ENCODE peak calls at places on chromosome 6, in four cellular contexts. J, F, W and Z are unnamed samples.

GRCh38 chr6:20334961-20335360 is 66.7 kb upstream of the E2F3 start:
- DNase-seq in W (no peak), J (no peak), F (no peak), Z (no peak)

GRCh38 chr6:27608916-27609883 is 136.3 kb upstream of the ZNF184 start:
- DNase-seq in W (peak; percentile 21), F (no peak), J (peak; percentile 69), Z (peak; percentile 81)

GRCh38 chr6:134080171-134080795 is 27.9 kb upstream of the SLC2A12 start:
- DNase-seq in F (no peak), W (peak; percentile 28), J (no peak), Z (peak; percentile 81)

GRCh38 chr6:1039191-1039590 is 272.7 kb upstream of the FOXQ1 start:
- DNase-seq in J (no peak), W (no peak), F (no peak), Z (peak; percentile 47)

GRCh38 chr6:12791371-12791770 is 74.8 kb downstream of the PHACTR1 start:
- DNase-seq in F (no peak), W (no peak), J (no peak), Z (no peak)

GRCh38 chr6:119273799-119274595 is 75.6 kb downstream of the MAN1A1 start:
- DNase-seq in F (no peak), J (peak; percentile 67), W (no peak), Z (no peak)

GRCh38 chr6:150152891-150153876 is 10.3 kb downstream of the PPP1R14C start:
- DNase-seq in F (no peak), J (no peak), W (no peak), Z (peak; percentile 83)

GRCh38 chr6:38867726-38868125 is 152.6 kb downstream of the DNAH8 start:
- DNase-seq in W (no peak), J (no peak), F (no peak), Z (peak; percentile 31)

GRCh38 chr6:166169549-166170421 is 2.1 kb upstream of the TBXT start:
- DNase-seq in F (no peak), J (no peak), W (no peak), Z (no peak)

GRCh38 chr6:26311012-26311384 is 54.0 kb upstream of the BTN3A2 start:
- DNase-seq in F (peak; percentile 32), J (peak; percentile 61), W (no peak), Z (peak; percentile 68)

GRCh38 chr6:61640463-61640862 is 645.6 kb downstream of the KHDRBS2 start:
- DNase-seq in J (no peak), F (no peak), W (no peak), Z (no peak)